ENCODE peak calls at places on chromosomes 7 and 10, in four cellular contexts. P is K562, Y is HepG2, X is GM12878. R is an unnamed sample.

GRCh38 chr10:50908366-50908765 is 22.9 kb upstream of the A1CF start:
- DNase-seq in P (no peak), X (no peak), Y (no peak), R (no peak)

GRCh38 chr7:9945882-9946281 is 1027.8 kb upstream of the PHF14 start:
- DNase-seq in X (no peak), Y (no peak), P (no peak), R (no peak)

GRCh38 chr7:26143298-26144044 is 8.5 kb upstream of the NFE2L3 start:
- DNase-seq in Y (no peak), X (no peak), P (no peak), R (no peak)

GRCh38 chr7:131072505-131073091 is 255.1 kb upstream of the MKLN1 start:
- DNase-seq in X (no peak), P (peak), Y (no peak), R (no peak)

GRCh38 chr7:7510814-7511213 is 24.9 kb downstream of the COL28A1 start:
- DNase-seq in Y (no peak), P (no peak), X (no peak), R (no peak)

GRCh38 chr7:133570321-133570720 is 317.4 kb downstream of the EXOC4 start:
- DNase-seq in Y (no peak), P (no peak), X (no peak), R (no peak)

GRCh38 chr10:58742141-58742540 is 229.5 kb downstream of the BICC1 start:
- DNase-seq in X (no peak), Y (no peak), P (no peak), R (no peak)

GRCh38 chr10:79335094-79335469 is 12.2 kb upstream of the PPIF start:
- DNase-seq in X (no peak), Y (no peak), P (no peak), R (no peak)

GRCh38 chr10:104688251-104688650 is 47.2 kb downstream of the SORCS3 start:
- DNase-seq in X (no peak), Y (no peak), P (no peak), R (no peak)

GRCh38 chr7:51067757-51068156 is 248.9 kb downstream of the COBL start:
- DNase-seq in P (peak), X (no peak), Y (peak), R (peak)

GRCh38 chr10:107163904-107164861 is at the start of gene SORCS1:
- DNase-seq in P (no peak), X (no peak), Y (no peak), R (peak)

GRCh38 chr10:120586471-120586872 is 129.4 kb downstream of the PLPP4 start:
- DNase-seq in P (no peak), Y (no peak), X (no peak), R (no peak)

GRCh38 chr10:34721201-34721840 is 93.8 kb downstream of the PARD3 start:
- DNase-seq in Y (no peak), P (no peak), X (no peak), R (no peak)

GRCh38 chr7:29564455-29565185 is 985 bp downstream of the PRR15 start:
- DNase-seq in P (no peak), Y (peak), X (no peak), R (peak)

GRCh38 chr10:124744688-124745055 is 494 bp upstream of the FAM53B start:
- DNase-seq in P (no peak), X (no peak), Y (peak), R (no peak)

GRCh38 chr10:60044221-60044620 is 137.9 kb upstream of the CCDC6 start:
- DNase-seq in X (no peak), P (no peak), Y (no peak), R (no peak)

GRCh38 chr10:106424981-106425380 is 739.5 kb downstream of the SORCS1 start:
- DNase-seq in X (no peak), Y (no peak), P (no peak), R (no peak)

GRCh38 chr7:131931368-131931767 is 374.9 kb upstream of the PODXL start:
- DNase-seq in Y (no peak), X (no peak), P (no peak), R (no peak)

GRCh38 chr10:89773081-89773480 is 71.7 kb downstream of the KIF20B start:
- DNase-seq in X (no peak), P (no peak), Y (no peak), R (no peak)

GRCh38 chr7:150371996-150372270 is 3.3 kb downstream of the REPIN1 start:
- DNase-seq in X (no peak), Y (no peak), P (no peak), R (no peak)

GRCh38 chr7:88401009-88401623 is 94.4 kb upstream of the STEAP4 start:
- DNase-seq in P (peak), Y (peak), X (no peak), R (peak)

GRCh38 chr10:42932116-42932515 is 144.8 kb upstream of the RET start:
- DNase-seq in X (no peak), P (no peak), Y (no peak), R (no peak)

GRCh38 chr7:131076711-131077170 is 250.9 kb upstream of the MKLN1 start:
- DNase-seq in P (no peak), Y (peak), X (no peak), R (peak)

GRCh38 chr7:27122075-27122910 is 8.3 kb downstream of the HOXA4 start:
- DNase-seq in P (no peak), Y (peak), X (no peak), R (no peak)

GRCh38 chr7:127251048-127251451 is 1.7 kb downstream of the GRM8 start:
- DNase-seq in X (no peak), Y (no peak), P (no peak), R (no peak)

GRCh38 chr7:74104702-74105101 is 21.1 kb downstream of the LIMK1 start:
- DNase-seq in Y (no peak), P (no peak), X (no peak), R (no peak)

GRCh38 chr7:28114056-28114455 is 66.5 kb downstream of the JAZF1 start:
- DNase-seq in X (no peak), Y (no peak), P (no peak), R (no peak)

GRCh38 chr10:114634607-114634974 is 23.5 kb downstream of the ABLIM1 start:
- DNase-seq in Y (peak), X (no peak), P (peak), R (peak)

GRCh38 chr7:19621740-19622139 is 87.1 kb downstream of the POLR1F start:
- DNase-seq in X (no peak), P (no peak), Y (no peak), R (no peak)

GRCh38 chr10:11586170-11586569 is 25.3 kb downstream of the USP6NL start:
- DNase-seq in Y (no peak), P (no peak), X (no peak), R (no peak)

DNA sequence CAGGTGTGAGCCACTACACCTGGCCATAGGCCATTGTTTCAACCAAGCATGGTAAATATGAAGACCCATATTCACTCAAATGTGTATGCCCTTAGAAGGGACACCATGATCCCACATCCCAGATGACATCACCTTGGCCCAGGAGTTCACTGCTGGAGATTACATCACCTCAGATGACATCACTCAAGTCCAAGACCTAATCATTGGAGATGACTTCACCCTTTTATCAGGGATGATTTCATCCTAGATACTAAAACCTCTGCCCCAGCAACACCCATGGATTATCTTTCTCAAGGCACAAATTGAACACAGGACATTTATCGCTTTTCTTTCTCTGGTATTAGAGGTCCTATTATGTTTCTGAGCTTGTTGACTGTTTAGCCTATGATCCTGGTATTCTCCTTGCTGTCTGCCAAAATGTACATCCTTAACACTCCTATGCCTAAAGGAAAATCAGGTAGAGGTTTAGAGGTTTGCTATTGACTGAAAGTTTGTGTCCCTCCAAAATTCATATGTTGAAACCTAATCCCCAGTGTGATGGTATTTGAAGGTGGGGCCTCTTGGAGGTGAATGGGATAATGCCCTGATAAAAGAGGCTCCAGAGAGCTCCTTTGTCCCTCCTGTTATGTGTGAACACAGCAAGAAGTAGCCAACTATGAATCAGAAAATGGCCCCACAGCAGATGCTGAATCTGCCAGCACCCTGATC is 9.8 kb upstream of the CYP2C18 start:
- DNase-seq in Y (no peak), X (no peak), P (no peak), R (peak)
- TF ChIP-seq FOXM1 in Y (no peak), X (no peak), P (no peak), R (no peak)

GRCh38 chr10:93190377-93190776 is 116.7 kb downstream of the CYP26A1 start:
- DNase-seq in Y (no peak), P (no peak), X (no peak), R (no peak)

GRCh38 chr10:93189959-93190358 is 116.3 kb downstream of the CYP26A1 start:
- DNase-seq in X (no peak), Y (no peak), P (no peak), R (no peak)

GRCh38 chr10:93182790-93183189 is 109.1 kb downstream of the CYP26A1 start:
- DNase-seq in X (no peak), P (no peak), Y (no peak), R (no peak)

GRCh38 chr10:93181929-93182327 is 108.2 kb downstream of the CYP26A1 start:
- DNase-seq in Y (no peak), P (no peak), X (no peak), R (no peak)

DNA sequence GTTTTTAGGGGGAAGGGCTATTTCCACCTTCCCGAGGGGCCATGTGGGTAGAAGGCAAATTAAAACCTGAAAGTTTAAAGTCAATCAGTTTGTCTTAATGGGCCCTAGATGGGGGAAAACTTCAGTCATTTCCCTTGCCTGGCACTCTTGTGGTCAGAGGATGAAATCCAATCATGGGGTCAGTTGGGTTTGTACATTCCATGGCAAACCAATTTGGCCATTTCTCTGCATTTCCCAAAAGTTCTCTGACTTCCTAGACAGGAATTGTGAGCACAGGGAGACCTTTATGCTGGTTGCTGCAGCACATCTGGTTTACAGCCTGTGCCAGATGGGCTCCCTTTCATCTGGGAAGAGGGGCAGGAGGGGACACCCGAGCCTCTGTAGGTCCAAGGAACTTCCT is 112.9 kb downstream of the CYP26A1 start:
- DNase-seq in Y (no peak), P (no peak), X (no peak), R (no peak)
- TF ChIP-seq TARDBP in Y (no peak), P (no peak), X (no peak), R (no peak)

GRCh38 chr10:122147731-122148130 is 123.4 kb upstream of the BTBD16 start:
- DNase-seq in P (no peak), X (no peak), Y (no peak), R (no peak)

GRCh38 chr10:122151121-122151694 is 119.9 kb upstream of the BTBD16 start:
- DNase-seq in X (no peak), P (no peak), Y (no peak), R (no peak)

GRCh38 chr10:122149138-122149606 is 121.9 kb upstream of the BTBD16 start:
- DNase-seq in Y (no peak), X (no peak), P (no peak), R (no peak)

GRCh38 chr10:122152544-122152943 is 118.6 kb upstream of the BTBD16 start:
- DNase-seq in P (no peak), Y (no peak), X (no peak), R (no peak)

GRCh38 chr10:122149607-122150505 is 121.2 kb upstream of the BTBD16 start:
- DNase-seq in Y (no peak), P (no peak), X (no peak), R (no peak)
- TF ChIP-seq FOXM1 in Y (no peak), P (no peak), X (no peak), R (no peak)

DNA sequence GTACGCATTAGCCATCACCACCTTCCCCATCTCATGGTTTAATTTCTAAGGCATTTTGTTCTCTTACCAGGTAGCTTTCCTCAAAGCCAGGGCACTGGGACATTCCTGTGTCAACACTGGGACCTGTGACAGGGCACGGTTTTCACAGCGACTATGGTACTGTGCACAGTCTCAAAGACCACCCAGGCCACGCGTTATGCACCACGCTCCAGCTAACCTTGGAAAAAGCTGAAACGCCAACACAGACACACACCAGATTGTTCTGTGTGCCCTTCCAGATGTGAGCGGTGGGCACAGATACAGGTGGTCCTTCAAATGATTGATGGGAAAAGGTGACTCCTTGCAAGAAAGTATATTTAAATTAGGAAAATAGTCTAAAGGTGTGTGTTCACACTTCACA is 337.3 kb downstream of the WDR37 start:
- DNase-seq in X (no peak), P (no peak), Y (no peak), R (no peak)
- TF ChIP-seq TARDBP in X (no peak), P (no peak), Y (no peak), R (no peak)

GRCh38 chr7:102204212-102204611 is 82.5 kb upstream of the SH2B2 start:
- DNase-seq in P (no peak), X (no peak), Y (no peak), R (no peak)

GRCh38 chr7:102203218-102203617 is 83.5 kb upstream of the SH2B2 start:
- DNase-seq in X (no peak), Y (no peak), P (no peak), R (no peak)

GRCh38 chr7:102202556-102202955 is 84.1 kb upstream of the SH2B2 start:
- DNase-seq in X (no peak), P (no peak), Y (no peak), R (no peak)

GRCh38 chr7:102198557-102198956 is 88.1 kb upstream of the SH2B2 start:
- DNase-seq in P (no peak), Y (no peak), X (no peak), R (no peak)

GRCh38 chr7:102201576-102201975 is 85.1 kb upstream of the SH2B2 start:
- DNase-seq in Y (no peak), X (no peak), P (no peak), R (no peak)
- TF ChIP-seq FOXM1 in Y (no peak), X (no peak), P (no peak), R (no peak)

GRCh38 chr10:87646192-87646909 is 13.3 kb upstream of the PAPSS2 start:
- DNase-seq in P (no peak), X (no peak), Y (peak), R (no peak)

GRCh38 chr10:87641065-87641464 is 18.6 kb upstream of the PAPSS2 start:
- DNase-seq in P (no peak), Y (no peak), X (no peak), R (no peak)

GRCh38 chr10:87642486-87642885 is 17.2 kb upstream of the PAPSS2 start:
- DNase-seq in Y (no peak), X (no peak), P (no peak), R (no peak)

GRCh38 chr10:87642988-87643387 is 16.7 kb upstream of the PAPSS2 start:
- DNase-seq in Y (no peak), P (no peak), X (no peak), R (no peak)

GRCh38 chr10:87643920-87644319 is 15.8 kb upstream of the PAPSS2 start:
- DNase-seq in P (no peak), Y (no peak), X (no peak), R (no peak)
- TF ChIP-seq TARDBP in P (no peak), Y (no peak), X (no peak), R (no peak)

GRCh38 chr7:115269486-115269885 is 347.6 kb downstream of the MDFIC start:
- DNase-seq in X (no peak), Y (no peak), P (no peak), R (no peak)
- TF ChIP-seq FOXM1 in X (no peak), Y (no peak), P (no peak), R (no peak)

GRCh38 chr7:98551541-98552273 is 65.4 kb upstream of the NPTX2 start:
- DNase-seq in P (no peak), Y (no peak), X (no peak), R (no peak)
- TF ChIP-seq TARDBP in P (no peak), Y (no peak), X (no peak), R (no peak)

GRCh38 chr7:39394105-39394504 is 172.1 kb upstream of the YAE1 start:
- DNase-seq in X (no peak), P (no peak), Y (no peak), R (no peak)
- TF ChIP-seq FOXM1 in X (no peak), P (no peak), Y (no peak), R (no peak)

GRCh38 chr10:98696516-98696915 is 249.8 kb upstream of the HPS1 start:
- DNase-seq in Y (no peak), X (no peak), P (no peak), R (no peak)
- TF ChIP-seq TARDBP in Y (no peak), X (no peak), P (no peak), R (no peak)

R was measured in HEK293T.